ENCODE peak calls at places on chromosomes 3 and 15, in six cellular contexts. M is tibial nerve, C is suprapubic skin, N is breast epithelium, S is uterus, L is sigmoid colon. T is an unnamed sample.

GRCh38 chr3:171986208-171986607 is 53.2 kb upstream of the FNDC3B start:
- DNase-seq in M (no peak), L (no peak), S (no peak), N (no peak), C (no peak), T (no peak)

GRCh38 chr3:15726881-15727280 is 70.9 kb downstream of the ANKRD28 start:
- DNase-seq in N (no peak), M (no peak), L (no peak), S (no peak), C (no peak), T (no peak)

GRCh38 chr3:150286390-150287147 is 121.5 kb upstream of the TSC22D2 start:
- DNase-seq in N (no peak), L (no peak), C (no peak), S (no peak), M (no peak), T (peak; percentile 8)

GRCh38 chr3:101466465-101467309 is 46.3 kb downstream of the SENP7 start:
- DNase-seq in M (no peak), L (no peak), S (no peak), C (no peak), N (no peak), T (peak; percentile 23)

GRCh38 chr15:78033864-78034263 is 43.6 kb downstream of the TBC1D2B start:
- DNase-seq in C (no peak), M (no peak), N (no peak), S (no peak), L (no peak), T (peak; percentile 41)

GRCh38 chr3:58066842-58067241 is 58.6 kb downstream of the FLNB start:
- DNase-seq in S (peak; percentile 14), L (no peak), N (no peak), M (no peak), C (no peak), T (no peak)

GRCh38 chr3:183259621-183260020 is 6.6 kb downstream of the B3GNT5 start:
- DNase-seq in N (no peak), L (no peak), C (no peak), M (no peak), S (no peak), T (no peak)

GRCh38 chr15:76335129-76335850 is 1.3 kb upstream of the ISL2 start:
- DNase-seq in N (no peak), L (peak; percentile 68), C (no peak), M (no peak), S (no peak), T (no peak)

GRCh38 chr3:52547143-52547542 is 10.7 kb downstream of the UQCC5 start:
- DNase-seq in C (no peak), L (no peak), N (no peak), S (no peak), M (no peak), T (no peak)

GRCh38 chr3:29310865-29311264 is 30.0 kb downstream of the RBMS3 start:
- DNase-seq in S (no peak), C (no peak), N (no peak), L (no peak), M (no peak), T (no peak)

GRCh38 chr3:71502066-71502465 is 81.5 kb downstream of the FOXP1 start:
- DNase-seq in N (no peak), C (no peak), S (no peak), L (no peak), M (no peak), T (no peak)

GRCh38 chr3:119302697-119303630 is 8.8 kb downstream of the ARHGAP31 start:
- DNase-seq in M (no peak), C (no peak), N (no peak), S (no peak), L (no peak), T (no peak)

GRCh38 chr3:157785071-157785826 is 282.0 kb upstream of the VEPH1 start:
- DNase-seq in M (no peak), N (no peak), L (no peak), S (peak; percentile 13), C (no peak), T (no peak)

GRCh38 chr15:66404532-66404931 is 17.8 kb downstream of the MAP2K1 start:
- DNase-seq in L (no peak), M (no peak), S (no peak), C (no peak), N (no peak), T (peak; percentile 21)

GRCh38 chr3:167852216-167852615 is 116.7 kb downstream of the SERPINI1 start:
- DNase-seq in L (no peak), M (no peak), C (no peak), S (no peak), N (no peak), T (no peak)

GRCh38 chr3:110384601-110385000 is 687.0 kb upstream of the NECTIN3 start:
- DNase-seq in M (no peak), C (no peak), S (no peak), N (no peak), L (no peak), T (no peak)

GRCh38 chr15:73959801-73960200 is 32.3 kb downstream of the STOML1 start:
- DNase-seq in L (peak; percentile 10), S (no peak), C (no peak), M (no peak), N (peak; percentile 20), T (no peak)

GRCh38 chr3:18302517-18302916 is 122.6 kb downstream of the SATB1 start:
- DNase-seq in S (no peak), M (no peak), N (no peak), L (peak; percentile 79), C (no peak), T (no peak)

GRCh38 chr3:42702982-42703694 is 540 bp upstream of the HHATL start:
- DNase-seq in S (no peak), C (no peak), N (peak; percentile 24), M (no peak), L (no peak), T (no peak)

GRCh38 chr3:194197981-194198695 is 62.2 kb downstream of the HES1 start:
- DNase-seq in N (no peak), M (no peak), L (no peak), S (no peak), C (no peak), T (no peak)

GRCh38 chr15:87827126-87827525 is 429.4 kb downstream of the NTRK3 start:
- DNase-seq in C (no peak), S (no peak), N (no peak), L (no peak), M (no peak), T (no peak)

GRCh38 chr3:54969652-54970051 is 41.8 kb upstream of the LRTM1 start:
- DNase-seq in S (no peak), N (no peak), L (no peak), M (no peak), C (no peak), T (no peak)

GRCh38 chr3:194321666-194322640 is 29.2 kb downstream of the CPN2 start:
- DNase-seq in N (no peak), S (no peak), L (no peak), C (no peak), M (no peak), T (no peak)

GRCh38 chr3:51436998-51437639 is 46.0 kb downstream of the RBM15B start:
- DNase-seq in S (no peak), C (no peak), M (no peak), L (no peak), N (no peak), T (no peak)

GRCh38 chr15:23095796-23096195 is 40.8 kb downstream of the GOLGA6L1 start:
- DNase-seq in L (no peak), N (no peak), M (no peak), C (no peak), S (no peak), T (no peak)

GRCh38 chr3:61628636-61629035 is 67.3 kb downstream of the PTPRG start:
- DNase-seq in L (no peak), N (no peak), C (no peak), M (no peak), S (no peak), T (no peak)

GRCh38 chr3:171878441-171879225 is 35.5 kb downstream of the TMEM212 start:
- DNase-seq in L (no peak), C (no peak), M (no peak), N (no peak), S (no peak), T (no peak)

DNA sequence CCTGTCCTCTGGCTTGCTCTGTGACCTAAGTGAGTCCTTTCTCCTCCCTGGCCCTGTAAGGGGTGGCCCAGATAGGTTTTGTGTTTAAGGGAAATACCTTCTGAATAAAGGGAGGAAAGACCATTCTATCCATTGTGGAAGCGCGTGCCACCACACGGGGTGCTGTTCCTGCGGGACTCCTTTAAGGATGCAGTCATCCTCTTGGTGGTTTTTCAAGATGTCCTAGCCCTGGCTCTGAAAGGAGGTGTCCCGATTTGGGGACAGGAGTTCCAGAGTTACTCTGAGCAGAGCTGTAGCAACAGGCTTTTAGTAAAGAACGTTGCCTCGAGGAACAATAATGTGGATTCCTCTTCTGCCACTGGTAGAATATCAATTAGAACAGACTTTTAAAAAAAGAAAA is 9.6 kb downstream of the SLC6A6 start:
- DNase-seq in S (no peak), N (no peak), L (no peak), C (no peak), M (no peak), T (no peak)
- H3K36me3 ChIP-seq in S (no peaks in the 10 kb centered on the region), N (no peaks in the 10 kb centered on the region), L (no peaks in the 10 kb centered on the region), C (peaks cover 21% of the 10 kb centered on the region), M (peaks cover 14% of the 10 kb centered on the region), T (no peaks in the 10 kb centered on the region)

DNA sequence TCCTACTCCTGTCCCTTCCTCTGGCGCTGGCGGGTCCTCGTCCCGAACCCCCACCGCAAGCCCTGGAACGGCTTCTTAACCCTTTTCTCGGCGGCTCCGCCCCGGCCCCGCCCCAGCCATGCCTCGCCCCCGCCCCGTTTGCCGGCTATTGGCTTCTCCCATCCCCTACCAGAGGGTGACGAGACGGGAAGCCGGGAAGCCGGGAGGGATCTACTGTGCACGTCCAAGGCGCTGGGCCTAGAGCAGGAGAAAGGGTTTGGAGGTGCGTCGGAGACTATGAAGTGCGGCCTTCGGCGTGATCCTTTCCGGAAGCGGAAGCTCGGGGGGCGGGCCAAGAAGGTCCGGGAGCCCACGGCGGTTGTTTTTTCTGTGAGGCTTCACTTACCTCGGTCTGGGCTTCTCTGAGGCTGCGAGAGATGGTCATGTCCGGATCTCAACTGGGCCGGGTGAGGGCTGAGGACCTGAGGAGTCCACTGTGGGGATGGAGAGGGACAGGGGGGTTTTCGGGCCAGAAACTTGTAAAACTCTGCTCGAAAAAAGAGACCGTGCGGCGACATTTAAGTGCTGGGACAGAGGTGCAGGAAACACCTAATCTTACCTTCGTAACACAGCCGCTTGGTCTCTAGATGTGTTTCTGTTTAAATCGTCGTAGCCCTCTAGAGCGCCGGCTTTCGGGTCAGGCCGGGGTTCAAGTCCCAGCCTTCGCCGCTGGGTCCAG is 21.4 kb downstream of the ROPN1B start:
- DNase-seq in C (peak; percentile 91), M (peak; percentile 57), L (peak; percentile 97), S (peak; percentile 96), N (peak; percentile 62), T (peak; percentile 94)
- TF ChIP-seq POLR2A in C (no peak), M (peak; percentile 50), L (no peak), S (peak; percentile 49), N (peak; percentile 58), T (peak; percentile 68)

DNA sequence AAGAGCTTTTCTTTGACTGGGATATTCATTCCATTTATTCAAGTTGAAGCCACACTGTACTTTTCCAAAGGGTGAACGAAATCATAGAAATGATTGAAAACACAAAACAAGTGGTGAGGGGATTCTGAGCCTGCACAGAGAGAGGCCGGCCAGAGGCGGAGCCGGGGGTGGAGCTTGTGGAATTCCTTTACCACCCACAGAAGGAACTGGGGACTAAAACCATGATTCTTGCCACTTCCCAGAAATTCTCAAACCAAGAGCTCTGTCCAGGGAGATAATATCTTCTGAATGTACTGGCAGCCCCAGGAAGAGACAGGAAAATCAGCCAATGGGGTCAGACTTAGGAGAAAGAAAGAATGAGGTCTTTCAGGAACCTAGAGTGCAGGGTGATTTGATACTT is 20.8 kb downstream of the FBN1 start:
- DNase-seq in M (no peak), N (no peak), C (no peak), L (no peak), S (no peak), T (no peak)
- H3K4me1 ChIP-seq in M (peaks cover 56% of the 10 kb centered on the region), N (no peaks in the 10 kb centered on the region), C (peaks cover 15% of the 10 kb centered on the region), L (peaks cover 15% of the 10 kb centered on the region), S (no peaks in the 10 kb centered on the region), T (no peaks in the 10 kb centered on the region)

GRCh38 chr3:50317303-50317702 is 5.2 kb downstream of the HYAL2 start:
- DNase-seq in S (no peak), C (no peak), M (no peak), N (no peak), L (no peak), T (no peak)
- H3K36me3 ChIP-seq in S (no peaks in the 10 kb centered on the region), C (peaks cover 19% of the 10 kb centered on the region), M (peaks cover 56% of the 10 kb centered on the region), N (no peaks in the 10 kb centered on the region), L (peaks cover 8% of the 10 kb centered on the region), T (peaks cover 5% of the 10 kb centered on the region)